ENCODE peak calls at places on chromosomes 3 and 15, in five cellular contexts. One of them, this sample, is unnamed.

GRCh38 chr3:54837964-54838363 is 89.9 kb downstream of the LRTM1 start:
- DNase-seq in HepG2: no peak
- DNase-seq in K562: no peak
- DNase-seq in SK-N-SH: no peak
- DNase-seq in GM12878: no peak
- DNase-seq in this sample: no peak

GRCh38 chr3:62186967-62187366 is 186.4 kb downstream of the FEZF2 start:
- DNase-seq in HepG2: peak
- DNase-seq in K562: peak
- DNase-seq in GM12878: no peak
- DNase-seq in SK-N-SH: no peak
- DNase-seq in this sample: no peak

GRCh38 chr15:70029297-70029701 is 68.4 kb downstream of the TLE3 start:
- DNase-seq in GM12878: no peak
- DNase-seq in SK-N-SH: no peak
- DNase-seq in HepG2: no peak
- DNase-seq in K562: no peak
- DNase-seq in this sample: no peak

GRCh38 chr3:148075829-148076716 is 621.6 kb upstream of the AGTR1 start:
- DNase-seq in SK-N-SH: peak
- DNase-seq in HepG2: peak
- DNase-seq in GM12878: no peak
- DNase-seq in K562: no peak
- DNase-seq in this sample: peak

GRCh38 chr3:9899289-9899791 is 3.3 kb upstream of the IL17RE start:
- DNase-seq in SK-N-SH: no peak
- DNase-seq in GM12878: no peak
- DNase-seq in K562: no peak
- DNase-seq in HepG2: no peak
- DNase-seq in this sample: no peak

GRCh38 chr3:99656606-99657005 is 18.2 kb downstream of the COL8A1 start:
- DNase-seq in HepG2: no peak
- DNase-seq in GM12878: no peak
- DNase-seq in K562: no peak
- DNase-seq in SK-N-SH: no peak
- DNase-seq in this sample: no peak

GRCh38 chr3:184523825-184524615 is 37.6 kb upstream of the EPHB3 start:
- DNase-seq in SK-N-SH: no peak
- DNase-seq in K562: peak
- DNase-seq in HepG2: no peak
- DNase-seq in GM12878: no peak
- DNase-seq in this sample: no peak

GRCh38 chr3:21672303-21672702 is 78.7 kb downstream of the ZNF385D start:
- DNase-seq in K562: no peak
- DNase-seq in SK-N-SH: no peak
- DNase-seq in HepG2: no peak
- DNase-seq in GM12878: no peak
- DNase-seq in this sample: no peak

GRCh38 chr3:129608087-129608935 is 1.8 kb upstream of the PLXND1 start:
- DNase-seq in HepG2: no peak
- DNase-seq in K562: peak
- DNase-seq in SK-N-SH: peak
- DNase-seq in GM12878: no peak
- DNase-seq in this sample: no peak

GRCh38 chr3:132288357-132288756 is 28.9 kb upstream of the ACP3 start:
- DNase-seq in SK-N-SH: no peak
- DNase-seq in K562: no peak
- DNase-seq in GM12878: no peak
- DNase-seq in HepG2: no peak
- DNase-seq in this sample: no peak

GRCh38 chr15:33086500-33087141 is 107.9 kb downstream of the FMN1 start:
- DNase-seq in HepG2: peak
- DNase-seq in GM12878: peak
- DNase-seq in K562: peak
- DNase-seq in SK-N-SH: peak
- DNase-seq in this sample: no peak

GRCh38 chr3:16614033-16615031 is 9.1 kb upstream of the DAZL start:
- DNase-seq in K562: no peak
- DNase-seq in HepG2: no peak
- DNase-seq in SK-N-SH: no peak
- DNase-seq in GM12878: no peak
- DNase-seq in this sample: no peak

GRCh38 chr15:85828869-85829268 is 34.1 kb upstream of the KLHL25 start:
- DNase-seq in SK-N-SH: no peak
- DNase-seq in HepG2: no peak
- DNase-seq in K562: no peak
- DNase-seq in GM12878: no peak
- DNase-seq in this sample: no peak

GRCh38 chr3:127767126-127767525 is 55.2 kb downstream of the MGLL start:
- DNase-seq in GM12878: no peak
- DNase-seq in HepG2: peak
- DNase-seq in K562: no peak
- DNase-seq in SK-N-SH: no peak
- DNase-seq in this sample: no peak

GRCh38 chr3:53938645-53939044 is 47.0 kb upstream of the SELENOK start:
- DNase-seq in K562: peak
- DNase-seq in SK-N-SH: peak
- DNase-seq in HepG2: peak
- DNase-seq in GM12878: no peak
- DNase-seq in this sample: no peak

GRCh38 chr15:52114256-52114655 is 1.7 kb upstream of the BCL2L10 start:
- DNase-seq in GM12878: no peak
- DNase-seq in K562: no peak
- DNase-seq in HepG2: no peak
- DNase-seq in SK-N-SH: no peak
- DNase-seq in this sample: no peak

GRCh38 chr15:94584833-94585244 is 353.5 kb downstream of the MCTP2 start:
- DNase-seq in K562: peak
- DNase-seq in HepG2: no peak
- DNase-seq in SK-N-SH: no peak
- DNase-seq in GM12878: peak
- DNase-seq in this sample: no peak

GRCh38 chr15:62244762-62245161 is 79.7 kb upstream of the C2CD4B start:
- DNase-seq in K562: no peak
- DNase-seq in GM12878: no peak
- DNase-seq in HepG2: no peak
- DNase-seq in SK-N-SH: no peak
- DNase-seq in this sample: no peak

GRCh38 chr3:15287565-15288330 is 44.6 kb downstream of the SH3BP5 start:
- DNase-seq in HepG2: no peak
- DNase-seq in K562: no peak
- DNase-seq in GM12878: no peak
- DNase-seq in SK-N-SH: no peak
- DNase-seq in this sample: no peak

GRCh38 chr3:143464850-143465249 is 345.3 kb downstream of the CHST2 start:
- DNase-seq in HepG2: no peak
- DNase-seq in SK-N-SH: no peak
- DNase-seq in K562: no peak
- DNase-seq in GM12878: no peak
- DNase-seq in this sample: no peak

GRCh38 chr15:41501961-41502786 is 8.5 kb downstream of the ITPKA start:
- DNase-seq in K562: no peak
- DNase-seq in HepG2: no peak
- DNase-seq in GM12878: no peak
- DNase-seq in SK-N-SH: peak
- DNase-seq in this sample: no peak

GRCh38 chr3:188507244-188507720 is 353.3 kb downstream of the LPP start:
- DNase-seq in HepG2: peak
- DNase-seq in SK-N-SH: no peak
- DNase-seq in K562: no peak
- DNase-seq in GM12878: no peak
- DNase-seq in this sample: no peak

GRCh38 chr3:135629696-135630408 is 335.7 kb upstream of the PPP2R3A start:
- DNase-seq in GM12878: no peak
- DNase-seq in SK-N-SH: no peak
- DNase-seq in K562: no peak
- DNase-seq in HepG2: no peak
- DNase-seq in this sample: no peak

GRCh38 chr3:172591876-172592771 is 68.9 kb upstream of the TNFSF10 start:
- DNase-seq in HepG2: no peak
- DNase-seq in GM12878: peak
- DNase-seq in SK-N-SH: no peak
- DNase-seq in K562: peak
- DNase-seq in this sample: no peak

GRCh38 chr3:171256445-171257250 is 203.6 kb downstream of the TNIK start:
- DNase-seq in SK-N-SH: no peak
- DNase-seq in HepG2: no peak
- DNase-seq in GM12878: no peak
- DNase-seq in K562: no peak
- DNase-seq in this sample: no peak

GRCh38 chr3:137695351-137695750 is 68.8 kb upstream of the SOX14 start:
- DNase-seq in K562: no peak
- DNase-seq in SK-N-SH: no peak
- DNase-seq in GM12878: no peak
- DNase-seq in HepG2: no peak
- DNase-seq in this sample: no peak

GRCh38 chr3:114380233-114380645 is 86.4 kb downstream of the TIGIT start:
- DNase-seq in SK-N-SH: no peak
- DNase-seq in GM12878: no peak
- DNase-seq in K562: no peak
- DNase-seq in HepG2: no peak
- DNase-seq in this sample: no peak

GRCh38 chr3:4995500-4996053 is 16.3 kb downstream of the BHLHE40 start:
- DNase-seq in GM12878: no peak
- DNase-seq in SK-N-SH: no peak
- DNase-seq in K562: no peak
- DNase-seq in HepG2: no peak
- DNase-seq in this sample: no peak

GRCh38 chr15:25568751-25569150 is 129.9 kb upstream of the UBE3A start:
- DNase-seq in HepG2: no peak
- DNase-seq in GM12878: no peak
- DNase-seq in K562: no peak
- DNase-seq in SK-N-SH: no peak
- DNase-seq in this sample: no peak

GRCh38 chr3:46001178-46001577 is 5.6 kb upstream of the FYCO1 start:
- DNase-seq in SK-N-SH: no peak
- DNase-seq in K562: no peak
- DNase-seq in HepG2: no peak
- DNase-seq in GM12878: no peak
- DNase-seq in this sample: no peak
- TF ChIP-seq JUND in SK-N-SH: no peak
- TF ChIP-seq JUND in K562: no peak
- TF ChIP-seq JUND in HepG2: no peak
- TF ChIP-seq JUND in GM12878: no peak
- TF ChIP-seq JUND in this sample: no peak

GRCh38 chr3:153055779-153056178 is 106.2 kb upstream of the RAP2B start:
- DNase-seq in SK-N-SH: no peak
- DNase-seq in K562: no peak
- DNase-seq in HepG2: no peak
- DNase-seq in GM12878: no peak
- DNase-seq in this sample: no peak

GRCh38 chr3:153052096-153052460 is 109.9 kb upstream of the RAP2B start:
- DNase-seq in K562: peak
- DNase-seq in SK-N-SH: no peak
- DNase-seq in GM12878: no peak
- DNase-seq in HepG2: peak
- DNase-seq in this sample: no peak

GRCh38 chr3:153055217-153055616 is 106.8 kb upstream of the RAP2B start:
- DNase-seq in GM12878: no peak
- DNase-seq in K562: no peak
- DNase-seq in HepG2: no peak
- DNase-seq in SK-N-SH: no peak
- DNase-seq in this sample: no peak

GRCh38 chr3:153051427-153052095 is 110.5 kb upstream of the RAP2B start:
- DNase-seq in HepG2: peak
- DNase-seq in K562: peak
- DNase-seq in SK-N-SH: no peak
- DNase-seq in GM12878: no peak
- DNase-seq in this sample: no peak

DNA sequence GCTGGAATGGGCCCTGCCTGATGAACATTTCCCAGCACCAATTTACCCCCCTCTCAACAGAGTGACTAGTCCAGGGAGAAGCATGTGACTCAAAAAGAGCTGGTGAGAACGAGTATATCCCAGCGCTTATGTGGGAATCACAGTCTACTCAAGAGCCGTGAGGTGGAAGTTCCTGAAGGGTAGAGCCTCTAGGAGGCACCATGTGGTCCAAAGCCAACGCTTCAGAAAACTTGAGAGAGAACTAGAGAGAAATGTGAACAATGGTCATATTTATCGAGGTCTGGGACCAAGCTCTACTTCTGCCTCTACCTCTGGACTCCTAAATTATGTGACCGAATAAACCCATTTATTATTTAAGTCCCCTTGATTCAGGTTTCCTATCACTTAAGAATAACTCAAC is 111.0 kb upstream of the RAP2B start:
- DNase-seq in GM12878: no peak
- DNase-seq in K562: peak
- DNase-seq in HepG2: no peak
- DNase-seq in SK-N-SH: no peak
- DNase-seq in this sample: no peak
- TF ChIP-seq CHD2 in GM12878: no peak
- TF ChIP-seq CHD2 in K562: no peak
- TF ChIP-seq CHD2 in HepG2: no peak
- TF ChIP-seq CHD2 in SK-N-SH: no peak
- TF ChIP-seq CHD2 in this sample: no peak

GRCh38 chr3:40843851-40844548 is 319.2 kb downstream of the ZNF621 start:
- DNase-seq in K562: no peak
- DNase-seq in SK-N-SH: peak
- DNase-seq in GM12878: no peak
- DNase-seq in HepG2: peak
- DNase-seq in this sample: no peak
- TF ChIP-seq JUND in K562: no peak
- TF ChIP-seq JUND in SK-N-SH: no peak
- TF ChIP-seq JUND in GM12878: no peak
- TF ChIP-seq JUND in HepG2: no peak
- TF ChIP-seq JUND in this sample: no peak

GRCh38 chr3:30655187-30655812 is 48.9 kb downstream of the TGFBR2 start:
- DNase-seq in K562: no peak
- DNase-seq in SK-N-SH: no peak
- DNase-seq in HepG2: no peak
- DNase-seq in GM12878: peak
- DNase-seq in this sample: no peak
- TF ChIP-seq CHD2 in K562: no peak
- TF ChIP-seq CHD2 in SK-N-SH: no peak
- TF ChIP-seq CHD2 in HepG2: no peak
- TF ChIP-seq CHD2 in GM12878: no peak
- TF ChIP-seq CHD2 in this sample: no peak

GRCh38 chr15:78050851-78051250 is 26.7 kb downstream of the TBC1D2B start:
- DNase-seq in SK-N-SH: no peak
- DNase-seq in GM12878: no peak
- DNase-seq in HepG2: no peak
- DNase-seq in K562: no peak
- DNase-seq in this sample: no peak
- TF ChIP-seq JUND in SK-N-SH: no peak
- TF ChIP-seq JUND in GM12878: no peak
- TF ChIP-seq JUND in HepG2: no peak
- TF ChIP-seq JUND in K562: no peak
- TF ChIP-seq JUND in this sample: no peak